ENCODE peak calls at places on chromosomes 7 and 10, in four cellular contexts. H is CD4-positive, CD25-positive, alpha-beta regulatory T cell; Y is Panc1; C is aorta. S is an unnamed sample.

GRCh38 chr10:120423350-120424197 is 33.5 kb upstream of the PLPP4 start:
- DNase-seq in C (no peak), Y (peak; percentile 53), H (peak; percentile 30), S (no peak)

GRCh38 chr10:72245949-72246525 is 27.7 kb upstream of the DDIT4 start:
- DNase-seq in H (no peak), Y (no peak), C (no peak), S (no peak)

GRCh38 chr7:44750921-44751571 is 2.4 kb downstream of the ZMIZ2 start:
- DNase-seq in Y (no peak), C (no peak), H (peak; percentile 39), S (peak; percentile 36)

GRCh38 chr10:50417906-50418697 is 166.8 kb upstream of the ASAH2 start:
- DNase-seq in C (peak; percentile 92), Y (no peak), H (peak; percentile 92), S (peak; percentile 16)

GRCh38 chr7:157573244-157573643 is 236.4 kb downstream of the DNAJB6 start:
- DNase-seq in Y (no peak), C (peak; percentile 10), H (no peak), S (no peak)

GRCh38 chr7:123230603-123231002 is 30.8 kb upstream of the SLC13A1 start:
- DNase-seq in Y (no peak), H (no peak), C (peak; percentile 64), S (no peak)

GRCh38 chr10:17106991-17107390 is 22.6 kb downstream of the CUBN start:
- DNase-seq in C (no peak), Y (no peak), H (no peak), S (no peak)

GRCh38 chr7:72028267-72028666 is 383.9 kb downstream of the CALN1 start:
- DNase-seq in Y (no peak), H (no peak), C (no peak), S (no peak)

GRCh38 chr10:130371686-130372085 is 235.5 kb downstream of the GLRX3 start:
- DNase-seq in C (no peak), Y (no peak), H (no peak), S (no peak)

GRCh38 chr10:16835223-16835622 is 18.0 kb upstream of the RSU1 start:
- DNase-seq in C (no peak), H (peak; percentile 75), Y (no peak), S (peak; percentile 53)

GRCh38 chr7:148356303-148356702 is 234.3 kb upstream of the C7orf33 start:
- DNase-seq in H (no peak), C (no peak), Y (no peak), S (no peak)

GRCh38 chr10:81414038-81414437 is 461.0 kb upstream of the NRG3 start:
- DNase-seq in C (no peak), Y (no peak), H (no peak), S (no peak)

GRCh38 chr7:114784177-114784576 is 137.7 kb upstream of the MDFIC start:
- DNase-seq in Y (no peak), C (no peak), H (no peak), S (no peak)

GRCh38 chr7:85104432-85105205 is 82.2 kb downstream of the SEMA3D start:
- DNase-seq in Y (no peak), C (no peak), H (no peak), S (no peak)

GRCh38 chr10:123859651-123860045 is 32.0 kb downstream of the CPXM2 start:
- DNase-seq in Y (no peak), H (no peak), C (no peak), S (no peak)
- H3K27ac ChIP-seq in Y (no peak overlapping the region), H (no peak overlapping the region), C (no peak overlapping the region), S (no peak overlapping the region)

DNA sequence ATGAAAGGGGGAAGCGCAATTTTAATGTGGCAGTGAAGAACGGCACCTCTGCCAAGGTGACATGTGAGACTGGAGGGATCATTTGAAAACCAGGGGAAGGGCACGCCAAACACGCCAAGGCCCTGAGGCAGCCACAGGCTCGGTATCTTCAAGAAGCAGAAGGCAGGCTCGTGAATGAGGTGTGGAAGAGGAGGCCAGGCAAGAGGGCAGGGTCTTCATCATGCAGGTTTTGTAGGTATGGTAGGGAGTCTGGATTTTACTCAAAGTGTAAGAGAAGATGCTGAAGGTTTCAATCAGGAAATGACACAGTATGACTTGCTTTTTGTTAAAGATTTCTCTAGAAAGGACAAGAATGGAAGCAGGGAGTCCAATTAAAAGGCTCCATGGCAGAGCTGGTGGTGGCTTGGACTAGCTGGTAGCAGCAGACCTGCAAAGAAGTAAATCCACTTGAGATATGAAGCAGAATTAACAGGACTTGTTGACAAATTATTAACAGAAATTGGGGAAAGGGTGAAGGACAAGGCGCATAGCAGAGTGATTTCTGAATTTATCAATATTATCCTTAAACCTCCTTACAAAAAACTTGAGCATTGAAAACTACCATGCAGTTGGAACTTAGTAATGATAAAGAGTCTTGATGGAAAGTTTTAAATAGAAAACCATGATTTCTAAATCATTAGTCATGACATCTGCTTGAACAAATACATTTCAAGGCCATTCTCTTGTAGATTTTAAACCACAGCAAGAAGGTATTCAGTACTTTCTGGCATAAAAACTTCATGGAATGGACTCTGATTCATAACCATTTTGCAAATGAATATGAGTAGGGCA is 70.4 kb downstream of the COA1 start:
- DNase-seq in C (no peak), H (peak; percentile 43), Y (no peak), S (no peak)
- H3K27ac ChIP-seq in C (peak overlapping the region; percentile 49), H (peak overlapping the region; percentile 27), Y (no peak overlapping the region), S (peak overlapping the region; percentile 48)

GRCh38 chr10:60810437-60811182 is 32.3 kb downstream of the CDK1 start:
- DNase-seq in Y (no peak), H (no peak), C (no peak), S (no peak)
- H3K27ac ChIP-seq in Y (no peak overlapping the region), H (no peak overlapping the region), C (no peak overlapping the region), S (no peak overlapping the region)

DNA sequence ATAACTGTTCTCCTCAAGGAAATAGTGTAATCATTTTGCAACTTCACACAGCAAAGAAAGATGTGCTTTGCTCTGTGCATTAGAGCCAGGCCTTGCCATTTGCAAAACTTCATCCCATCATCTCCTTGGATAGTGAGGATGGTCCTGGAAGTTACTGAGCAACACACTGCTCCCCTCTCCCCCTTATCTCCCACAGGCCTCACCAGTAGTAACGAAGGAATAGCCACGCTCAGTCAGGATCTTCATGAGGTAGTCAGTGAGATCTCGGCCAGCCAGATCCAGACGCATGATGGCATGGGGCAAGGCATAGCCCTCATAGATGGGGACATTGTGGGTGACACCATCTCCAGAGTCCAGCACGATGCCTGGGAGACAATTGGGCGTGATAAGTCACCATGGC is 11.5 kb downstream of the ACTA2 start:
- DNase-seq in Y (no peak), C (no peak), H (no peak), S (no peak)
- H3K27ac ChIP-seq in Y (no peak overlapping the region), C (peak overlapping the region; percentile 31), H (no peak overlapping the region), S (no peak overlapping the region)

GRCh38 chr10:114513397-114513796 is 109.1 kb upstream of the AFAP1L2 start:
- DNase-seq in Y (no peak), H (peak; percentile 43), C (no peak), S (no peak)
- H3K27ac ChIP-seq in Y (no peak overlapping the region), H (peak overlapping the region; percentile 34), C (no peak overlapping the region), S (peak overlapping the region; percentile 94)

GRCh38 chr10:103835121-103836045 is 20.0 kb downstream of the SH3PXD2A start:
- DNase-seq in H (no peak), C (peak; percentile 89), Y (no peak), S (no peak)

GRCh38 chr10:103832806-103833205 is 22.6 kb downstream of the SH3PXD2A start:
- DNase-seq in Y (no peak), C (no peak), H (no peak), S (no peak)

GRCh38 chr10:103834436-103835095 is 20.8 kb downstream of the SH3PXD2A start:
- DNase-seq in H (no peak), Y (no peak), C (no peak), S (no peak)

GRCh38 chr10:103836273-103836672 is 19.1 kb downstream of the SH3PXD2A start:
- DNase-seq in Y (no peak), H (no peak), C (no peak), S (no peak)

DNA sequence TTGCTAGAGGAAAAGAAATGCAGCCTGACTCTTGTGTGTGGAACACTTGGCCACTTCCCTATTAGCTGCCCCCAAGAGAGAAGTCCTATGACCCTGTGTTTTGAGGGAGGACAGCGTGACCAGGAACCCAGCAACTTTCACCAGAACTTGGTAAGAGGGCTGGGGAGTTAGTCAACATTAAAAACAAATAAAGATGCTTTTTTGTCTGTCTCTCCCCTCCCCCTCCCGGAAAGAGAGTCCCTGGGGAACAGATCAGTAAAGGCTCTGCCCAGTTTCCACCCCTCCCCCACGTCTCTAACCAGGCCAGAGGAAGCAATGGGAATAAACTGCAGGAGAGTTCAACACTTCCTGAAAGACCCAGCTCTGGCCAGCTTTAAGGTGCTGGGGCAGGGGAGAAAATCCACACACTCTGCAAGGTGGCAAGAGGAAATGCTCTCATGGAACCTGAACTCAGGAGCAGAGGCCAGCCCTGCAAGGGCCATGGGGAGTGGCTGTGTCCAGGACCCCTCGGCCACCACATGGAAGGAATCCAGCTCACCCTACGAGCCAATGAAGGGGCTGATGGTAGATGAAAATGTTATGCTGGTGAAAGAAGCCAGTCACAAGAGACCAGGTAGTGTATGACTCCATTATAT is 21.5 kb downstream of the SH3PXD2A start:
- DNase-seq in C (no peak), H (no peak), Y (no peak), S (no peak)
- H3K27ac ChIP-seq in C (no peak overlapping the region), H (no peak overlapping the region), Y (no peak overlapping the region), S (no peak overlapping the region)

S was measured in naive thymus-derived CD4-positive, alpha-beta T cell.